ENCODE peak calls at places on chromosomes 16 and 17, in four cellular contexts. E, H, A and Y are unnamed samples.

GRCh38 chr17:50458290-50458689 is 10.4 kb downstream of the CHAD start:
- DNase-seq in A (no peak), E (no peak), H (no peak), Y (no peak)

GRCh38 chr17:73068322-73069153 is 23.9 kb downstream of the SLC39A11 start:
- DNase-seq in A (no peak), E (no peak), H (no peak), Y (peak)

GRCh38 chr16:14364386-14365199 is 265.5 kb downstream of the PARN start:
- DNase-seq in A (peak), E (no peak), H (no peak), Y (no peak)

GRCh38 chr17:76153640-76154039 is 12.6 kb upstream of the FOXJ1 start:
- DNase-seq in A (no peak), E (no peak), H (no peak), Y (no peak)

GRCh38 chr17:11853321-11854151 is 143.7 kb downstream of the ZNF18 start:
- DNase-seq in E (no peak), H (no peak), A (no peak), Y (no peak)

GRCh38 chr16:53542283-53542682 is 39.3 kb upstream of the AKTIP start:
- DNase-seq in H (no peak), A (peak), E (no peak), Y (peak)

GRCh38 chr17:82257473-82257872 is 16.0 kb downstream of the CSNK1D start:
- DNase-seq in H (no peak), E (peak), A (peak), Y (peak)

GRCh38 chr17:59160203-59161025 is 4.9 kb downstream of the PRR11 start:
- DNase-seq in E (no peak), H (no peak), A (no peak), Y (peak)

GRCh38 chr17:3865166-3865565 is 19.1 kb upstream of the NCBP3 start:
- DNase-seq in A (no peak), E (no peak), H (no peak), Y (no peak)

GRCh38 chr16:66431760-66432159 is 4.7 kb downstream of the BEAN1 start:
- DNase-seq in A (no peak), E (no peak), H (no peak), Y (no peak)

GRCh38 chr17:2068101-2068518 is 13.2 kb downstream of the HIC1 start:
- DNase-seq in E (no peak), A (no peak), H (no peak), Y (no peak)

GRCh38 chr16:20904507-20905079 is 4.0 kb downstream of the LYRM1 start:
- DNase-seq in A (no peak), E (no peak), H (no peak), Y (peak)

GRCh38 chr16:56858375-56858774 is 6.6 kb upstream of the SLC12A3 start:
- DNase-seq in H (no peak), A (no peak), E (no peak), Y (no peak)

GRCh38 chr16:67215690-67216089 is 11.2 kb upstream of the TMEM208 start:
- DNase-seq in A (no peak), E (no peak), H (no peak), Y (no peak)

GRCh38 chr17:38705803-38706624 is 941 bp downstream of the MLLT6 start:
- DNase-seq in A (peak), E (peak), H (peak), Y (peak)

GRCh38 chr16:53080345-53081031 is 25.7 kb downstream of the CHD9 start:
- DNase-seq in E (no peak), A (no peak), H (peak), Y (no peak)

GRCh38 chr17:61833536-61834203 is 29.7 kb downstream of the BRIP1 start:
- DNase-seq in A (no peak), H (no peak), E (no peak), Y (no peak)

GRCh38 chr17:19812407-19812806 is 55.3 kb downstream of the ULK2 start:
- DNase-seq in A (no peak), E (no peak), H (no peak), Y (no peak)

GRCh38 chr16:1771072-1771863 is at the start of gene NME3:
- DNase-seq in E (peak), A (peak), H (peak), Y (peak)

GRCh38 chr17:47862621-47863440 is 11.9 kb upstream of the SP6 start:
- DNase-seq in H (no peak), A (no peak), E (no peak), Y (peak)

GRCh38 chr17:49076575-49077384 is 55.8 kb upstream of the B4GALNT2 start:
- DNase-seq in A (no peak), E (no peak), H (no peak), Y (no peak)

GRCh38 chr17:21375162-21375560 is 996 bp upstream of the KCNJ12 start:
- DNase-seq in A (no peak), E (no peak), H (no peak), Y (no peak)

GRCh38 chr16:89350701-89351380 is 133.3 kb downstream of the ZNF778 start:
- DNase-seq in A (no peak), H (no peak), E (no peak), Y (no peak)

GRCh38 chr17:43953746-43954145 is at the start of gene PYY:
- DNase-seq in H (no peak), E (no peak), A (peak), Y (no peak)

GRCh38 chr17:10026786-10027046 is 121.6 kb upstream of the RCVRN start:
- DNase-seq in E (no peak), A (no peak), H (no peak), Y (no peak)

GRCh38 chr17:49836111-49837030 is 11.5 kb downstream of the TAC4 start:
- DNase-seq in H (peak), A (no peak), E (no peak), Y (no peak)

GRCh38 chr16:56956076-56956475 is 5.7 kb upstream of the CETP start:
- DNase-seq in A (no peak), E (no peak), H (no peak), Y (no peak)

GRCh38 chr17:80599546-80600305 is 55.1 kb downstream of the RPTOR start:
- DNase-seq in H (peak), E (no peak), A (no peak), Y (peak)

GRCh38 chr16:17370233-17371013 is 100.3 kb downstream of the XYLT1 start:
- DNase-seq in E (no peak), A (no peak), H (no peak), Y (no peak)

GRCh38 chr17:78971764-78972506 is 7.8 kb downstream of the LGALS3BP start:
- DNase-seq in H (no peak), E (no peak), A (no peak), Y (no peak)

GRCh38 chr17:958712-959451 is 20.7 kb downstream of the NXN start:
- DNase-seq in H (no peak), E (no peak), A (no peak), Y (no peak)

GRCh38 chr17:37220609-37220953 is 155.2 kb upstream of the C17orf78 start:
- DNase-seq in H (no peak), E (peak), A (peak), Y (no peak)